ENCODE peak calls at places on chromosomes 1 and 21, in six cellular contexts. A, L, N, I, R and Y are unnamed samples.

GRCh38 chr1:210250998-210251679 is 18.5 kb downstream of the SERTAD4 start:
- DNase-seq in A (peak; percentile 84), L (peak; percentile 86), R (peak; percentile 85), N (no peak), I (peak; percentile 49), Y (peak; percentile 39)

GRCh38 chr1:184162266-184162665 is 110.7 kb downstream of the TSEN15 start:
- DNase-seq in L (no peak), R (no peak), A (no peak), N (peak; percentile 18), I (no peak), Y (no peak)

GRCh38 chr1:172970186-172970585 is 80.6 kb downstream of the TNFSF18 start:
- DNase-seq in N (no peak), A (peak; percentile 99), R (no peak), L (peak; percentile 9), I (no peak), Y (peak; percentile 47)

GRCh38 chr1:157269656-157270375 is 131.6 kb upstream of the ETV3 start:
- DNase-seq in L (no peak), I (no peak), R (no peak), A (no peak), N (no peak), Y (no peak)

GRCh38 chr21:35525443-35525842 is 476.3 kb upstream of the RUNX1 start:
- DNase-seq in L (no peak), R (no peak), I (peak; percentile 61), N (no peak), A (peak; percentile 81), Y (no peak)

GRCh38 chr1:181062800-181063428 is 25.6 kb upstream of the IER5 start:
- DNase-seq in I (no peak), N (no peak), L (no peak), A (no peak), R (no peak), Y (no peak)

GRCh38 chr21:35940074-35940927 is 120.0 kb downstream of the SETD4 start:
- DNase-seq in R (peak; percentile 80), L (peak; percentile 86), N (peak; percentile 70), I (peak; percentile 37), A (peak; percentile 86), Y (peak; percentile 60)

GRCh38 chr1:179767177-179767581 is 24.1 kb downstream of the FAM163A start:
- DNase-seq in N (no peak), A (no peak), L (peak; percentile 59), I (no peak), R (no peak), Y (no peak)

GRCh38 chr21:28423521-28423920 is 569.2 kb downstream of the LTN1 start:
- DNase-seq in R (no peak), A (no peak), N (no peak), L (no peak), I (no peak), Y (no peak)

GRCh38 chr1:29753771-29754607 is 517.7 kb downstream of the PTPRU start:
- DNase-seq in R (no peak), I (no peak), N (no peak), A (no peak), L (no peak), Y (no peak)

GRCh38 chr1:10868599-10868965 is 72.1 kb upstream of the CASZ1 start:
- DNase-seq in L (no peak), A (no peak), I (no peak), N (no peak), R (no peak), Y (no peak)

GRCh38 chr1:207745839-207746767 is 5.8 kb upstream of the CD46 start:
- DNase-seq in N (peak; percentile 94), A (peak; percentile 71), L (no peak), I (no peak), R (no peak), Y (no peak)

GRCh38 chr1:28190996-28191645 is 14.6 kb upstream of the PTAFR start:
- DNase-seq in I (no peak), A (no peak), N (peak; percentile 44), R (no peak), L (no peak), Y (no peak)

GRCh38 chr1:41401899-41402298 is 40.7 kb downstream of the FOXO6 start:
- DNase-seq in N (no peak), L (no peak), R (no peak), A (no peak), I (no peak), Y (no peak)

GRCh38 chr1:182527680-182528079 is 61.4 kb downstream of the RNASEL start:
- DNase-seq in L (peak; percentile 15), N (no peak), I (no peak), A (peak; percentile 6), R (no peak), Y (no peak)

GRCh38 chr1:102045752-102046151 is 49.0 kb upstream of the OLFM3 start:
- DNase-seq in I (no peak), L (no peak), A (peak; percentile 6), R (no peak), N (no peak), Y (no peak)

GRCh38 chr1:158654079-158654478 is 32.4 kb downstream of the SPTA1 start:
- DNase-seq in R (no peak), I (no peak), L (no peak), A (no peak), N (no peak), Y (no peak)

GRCh38 chr1:237921290-237921689 is 30.6 kb upstream of the ZP4 start:
- DNase-seq in N (no peak), I (no peak), A (no peak), L (no peak), R (no peak), Y (no peak)

GRCh38 chr1:213014642-213015041 is 1.0 kb downstream of the ANGEL2 start:
- DNase-seq in N (peak; percentile 38), L (peak; percentile 29), A (no peak), I (no peak), R (peak; percentile 24), Y (peak; percentile 5)

GRCh38 chr1:200866521-200866920 is 6.3 kb upstream of the GPR25 start:
- DNase-seq in I (no peak), L (no peak), R (no peak), N (no peak), A (no peak), Y (peak; percentile 17)

GRCh38 chr1:46489638-46490602 is at the start of gene DMBX1:
- DNase-seq in I (no peak), L (peak; percentile 91), N (peak; percentile 80), R (peak; percentile 93), A (peak; percentile 73), Y (no peak)

GRCh38 chr1:222048030-222048632 is 306.2 kb upstream of the DUSP10 start:
- DNase-seq in N (no peak), L (no peak), R (no peak), I (peak; percentile 20), A (peak; percentile 45), Y (peak; percentile 86)

GRCh38 chr1:188762344-188762743 is 1715.3 kb downstream of the BRINP3 start:
- DNase-seq in A (no peak), N (no peak), L (no peak), R (no peak), I (no peak), Y (no peak)

GRCh38 chr1:39394598-39394997 is 96.8 kb upstream of the BMP8A start:
- DNase-seq in N (no peak), I (no peak), R (no peak), L (no peak), A (peak; percentile 80), Y (no peak)
- H3K4me1 ChIP-seq in N (peaks cover 29% of the 10 kb centered on the region), I (no peaks in the 10 kb centered on the region), R (peaks cover 50% of the 10 kb centered on the region), L (peaks cover 42% of the 10 kb centered on the region), A (peaks cover 73% of the 10 kb centered on the region), Y (peaks cover 85% of the 10 kb centered on the region)

GRCh38 chr1:94623560-94624148 is 82.1 kb upstream of the F3 start:
- DNase-seq in R (peak; percentile 55), L (no peak), I (no peak), N (no peak), A (no peak), Y (peak; percentile 81)

GRCh38 chr1:94621392-94621791 is 79.8 kb upstream of the F3 start:
- DNase-seq in N (peak; percentile 70), A (peak; percentile 95), I (no peak), R (no peak), L (no peak), Y (peak; percentile 70)

GRCh38 chr1:94621802-94622201 is 80.2 kb upstream of the F3 start:
- DNase-seq in I (no peak), A (no peak), N (no peak), L (no peak), R (no peak), Y (peak; percentile 37)

GRCh38 chr1:94620345-94621031 is 78.9 kb upstream of the F3 start:
- DNase-seq in N (no peak), A (no peak), L (no peak), I (no peak), R (no peak), Y (no peak)

GRCh38 chr1:94622757-94623156 is 81.2 kb upstream of the F3 start:
- DNase-seq in L (peak; percentile 58), R (peak; percentile 49), I (no peak), A (peak; percentile 63), N (no peak), Y (peak; percentile 92)
- H3K79me2 ChIP-seq in L (no peaks in the 10 kb centered on the region), R (no peaks in the 10 kb centered on the region), I (no peaks in the 10 kb centered on the region), A (no peaks in the 10 kb centered on the region), N (no peaks in the 10 kb centered on the region), Y (no peaks in the 10 kb centered on the region)

DNA sequence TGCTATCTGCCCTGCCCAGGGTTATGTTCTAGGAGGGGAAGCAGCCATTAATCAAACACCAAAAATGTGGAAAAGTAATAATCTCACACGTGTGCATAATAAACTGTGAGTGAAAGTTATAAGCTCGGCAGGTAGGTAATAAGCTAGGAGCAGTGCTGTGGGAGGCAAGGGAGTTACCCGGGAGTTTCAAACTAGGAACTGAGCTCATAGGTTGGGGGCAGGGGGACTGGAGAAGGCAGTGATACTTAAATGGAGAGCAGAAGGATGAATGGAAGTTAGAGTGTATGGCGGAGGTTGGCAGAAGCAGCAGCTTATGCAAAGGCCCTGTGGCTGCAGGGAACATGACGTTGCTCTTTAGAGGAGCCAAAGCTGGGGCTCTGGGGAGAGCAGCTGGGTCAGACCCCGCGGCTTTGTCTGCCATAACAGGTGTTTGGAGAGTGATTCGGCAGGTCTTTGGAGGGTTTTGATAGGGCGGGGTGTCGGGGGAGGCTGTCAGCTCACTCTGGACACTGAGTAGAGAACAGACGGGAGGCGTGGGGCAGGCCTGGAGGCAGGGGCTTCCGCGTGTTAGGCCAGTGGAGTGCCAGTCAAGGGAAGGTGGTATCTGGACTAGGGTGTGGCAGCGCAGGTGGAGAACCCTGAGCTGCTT is 20.0 kb downstream of the PTPRF start:
- DNase-seq in I (no peak), N (no peak), R (peak; percentile 27), A (no peak), L (no peak), Y (no peak)
- H3K4me2 ChIP-seq in I (no peak overlapping the region), N (peak overlapping the region; percentile 65), R (peak overlapping the region; percentile 81), A (peak overlapping the region; percentile 98), L (peak overlapping the region; percentile 73), Y (no peak overlapping the region)

DNA sequence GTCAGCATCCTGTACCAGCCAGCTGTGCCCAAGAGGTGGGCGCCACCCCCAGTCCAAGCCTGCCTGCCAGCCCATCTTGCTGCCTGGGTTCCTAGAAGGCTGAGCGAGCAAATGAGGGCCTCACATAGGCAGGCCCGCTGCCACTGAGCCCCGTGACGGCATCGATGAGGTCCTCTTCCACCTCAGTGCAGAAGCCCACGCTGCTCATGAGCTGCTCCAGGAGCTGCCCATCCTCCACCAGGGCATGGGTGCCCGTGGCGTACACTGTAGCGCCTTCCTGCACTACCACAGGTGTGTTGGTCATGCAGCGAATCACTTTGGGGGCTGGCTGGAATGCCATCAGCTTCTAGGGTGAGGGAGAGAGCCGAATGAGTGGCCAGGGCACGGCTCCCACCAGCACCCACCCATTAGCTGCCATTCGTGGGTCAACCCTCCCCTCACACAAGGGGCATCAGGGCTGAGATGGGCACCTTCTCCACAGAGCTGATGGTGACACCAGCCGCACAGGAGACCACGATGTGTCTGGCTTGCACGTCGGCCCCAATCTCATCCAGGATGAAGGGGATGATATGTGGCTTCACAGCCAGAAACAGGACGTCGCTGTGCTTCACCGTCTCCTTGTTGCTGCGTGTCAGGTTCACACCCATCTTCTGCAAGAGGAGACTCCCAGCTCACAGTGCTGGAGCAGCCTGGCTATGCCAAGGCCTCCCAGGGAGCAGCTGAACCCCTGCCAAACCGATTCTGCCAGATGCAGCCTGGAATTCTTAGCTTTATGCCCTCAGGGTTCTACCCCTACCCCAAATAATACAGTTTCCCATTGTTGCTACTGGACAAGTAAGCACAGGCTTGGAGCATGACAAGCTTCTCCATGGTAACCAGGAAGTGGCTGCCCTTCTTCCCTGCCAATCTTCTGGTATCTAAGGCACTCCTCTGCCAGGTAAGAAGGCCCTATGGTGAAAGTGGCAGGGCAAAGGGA is 2.0 kb downstream of the PYCR2 start:
- DNase-seq in I (no peak), R (no peak), A (peak; percentile 91), L (no peak), N (no peak), Y (no peak)
- H3K4me1 ChIP-seq in I (peaks cover 54% of the 10 kb centered on the region), R (peaks cover 28% of the 10 kb centered on the region), A (peaks cover 46% of the 10 kb centered on the region), L (peaks cover 10% of the 10 kb centered on the region), N (peaks cover 53% of the 10 kb centered on the region), Y (peaks cover 17% of the 10 kb centered on the region)